ENCODE peak calls at places on chromosomes 16 and 17, in six cellular contexts. V, P, H, D, G and R are unnamed samples.

GRCh38 chr17:5785867-5786509 is 201.7 kb upstream of the NLRP1 start:
- DNase-seq in V (no peak), P (no peak), H (peak; percentile 72), D (no peak), G (no peak), R (no peak)

GRCh38 chr17:63911657-63912100 is 621 bp upstream of the CSHL1 start:
- DNase-seq in V (peak; percentile 77), P (no peak), H (no peak), D (peak; percentile 44), G (no peak), R (no peak)

GRCh38 chr17:7476474-7476873 is 3.0 kb downstream of the ZBTB4 start:
- DNase-seq in V (no peak), P (no peak), H (peak; percentile 57), D (no peak), G (no peak), R (peak; percentile 87)

GRCh38 chr17:62794666-62794971 is 13.5 kb downstream of the MARCHF10 start:
- DNase-seq in V (no peak), P (no peak), H (no peak), D (no peak), G (no peak), R (no peak)

GRCh38 chr16:67301080-67301757 is 21.9 kb downstream of the PLEKHG4 start:
- DNase-seq in V (no peak), P (peak; percentile 68), H (no peak), D (no peak), G (no peak), R (no peak)

GRCh38 chr17:37110816-37111215 is 162.1 kb downstream of the AATF start:
- DNase-seq in V (no peak), P (no peak), H (no peak), D (no peak), G (no peak), R (no peak)

GRCh38 chr17:38511126-38512108 is 83.2 kb downstream of the ARHGAP23 start:
- DNase-seq in V (no peak), P (peak; percentile 58), H (peak; percentile 66), D (no peak), G (no peak), R (no peak)

GRCh38 chr17:35159926-35160325 is 12.3 kb downstream of the UNC45B start:
- DNase-seq in V (no peak), P (no peak), H (no peak), D (no peak), G (no peak), R (no peak)

GRCh38 chr16:85935957-85936760 is 37.2 kb downstream of the IRF8 start:
- DNase-seq in V (peak; percentile 90), P (peak; percentile 34), H (no peak), D (peak; percentile 46), G (no peak), R (no peak)

GRCh38 chr17:31541559-31541958 is 150.1 kb downstream of the RAB11FIP4 start:
- DNase-seq in V (no peak), P (no peak), H (no peak), D (no peak), G (no peak), R (no peak)

GRCh38 chr17:41959336-41960095 is 7.1 kb upstream of the CNP start:
- DNase-seq in V (no peak), P (no peak), H (peak; percentile 54), D (no peak), G (no peak), R (no peak)

GRCh38 chr17:39170051-39170450 is 4.1 kb upstream of the ARL5C start:
- DNase-seq in V (no peak), P (no peak), H (no peak), D (no peak), G (no peak), R (no peak)

GRCh38 chr16:7239547-7239946 is 93.1 kb upstream of the RBFOX1 start:
- DNase-seq in V (no peak), P (no peak), H (no peak), D (no peak), G (no peak), R (no peak)

GRCh38 chr17:52170963-52171572 is 12.6 kb upstream of the CA10 start:
- DNase-seq in V (no peak), P (no peak), H (no peak), D (no peak), G (no peak), R (no peak)

GRCh38 chr16:19406891-19407491 is 10.7 kb upstream of the TMC5 start:
- DNase-seq in V (no peak), P (no peak), H (no peak), D (no peak), G (no peak), R (no peak)

GRCh38 chr16:19415461-19415860 is 2.2 kb upstream of the TMC5 start:
- DNase-seq in V (peak; percentile 63), P (no peak), H (no peak), D (peak; percentile 60), G (peak; percentile 47), R (no peak)

GRCh38 chr16:19411298-19411697 is 6.4 kb upstream of the TMC5 start:
- DNase-seq in V (no peak), P (no peak), H (no peak), D (no peak), G (no peak), R (no peak)

GRCh38 chr16:19415918-19416317 is 1.8 kb upstream of the TMC5 start:
- DNase-seq in V (no peak), P (no peak), H (no peak), D (no peak), G (no peak), R (no peak)

GRCh38 chr16:19410435-19411153 is 7.1 kb upstream of the TMC5 start:
- DNase-seq in V (peak; percentile 75), P (peak; percentile 52), H (no peak), D (peak; percentile 77), G (peak; percentile 46), R (no peak)
- TF ChIP-seq CTCF in V (peak; percentile 58), P (no peak), H (no peak), D (peak; percentile 41), G (no peak), R (peak; percentile 20)

DNA sequence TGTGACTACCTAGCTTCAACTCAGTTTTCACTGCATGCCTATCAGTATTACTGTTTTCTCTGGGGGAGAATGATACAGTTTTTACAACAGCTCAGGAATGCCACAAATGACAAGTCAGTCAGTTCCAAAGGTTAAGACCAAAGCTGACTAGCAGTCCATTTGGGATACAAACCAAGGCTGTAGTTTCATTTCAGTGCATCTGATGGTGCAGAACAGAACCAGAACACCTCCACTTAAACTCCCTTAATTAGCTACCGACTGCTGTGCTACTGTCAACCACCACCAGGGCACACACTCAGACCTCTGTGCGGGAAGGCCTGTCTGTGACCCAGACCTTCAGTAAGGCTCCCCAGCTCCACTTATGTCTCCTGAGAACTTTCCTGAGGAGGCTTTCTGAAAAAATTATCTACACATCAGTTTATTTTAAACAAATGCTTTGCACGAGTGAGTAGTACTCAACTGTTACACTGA is 20.4 kb downstream of the NFE2L1 start:
- DNase-seq in V (peak; percentile 44), P (no peak), H (peak; percentile 77), D (no peak), G (no peak), R (no peak)
- TF ChIP-seq CTCF in V (peak; percentile 41), P (no peak), H (peak; percentile 74), D (peak; percentile 31), G (no peak), R (peak; percentile 65)

DNA sequence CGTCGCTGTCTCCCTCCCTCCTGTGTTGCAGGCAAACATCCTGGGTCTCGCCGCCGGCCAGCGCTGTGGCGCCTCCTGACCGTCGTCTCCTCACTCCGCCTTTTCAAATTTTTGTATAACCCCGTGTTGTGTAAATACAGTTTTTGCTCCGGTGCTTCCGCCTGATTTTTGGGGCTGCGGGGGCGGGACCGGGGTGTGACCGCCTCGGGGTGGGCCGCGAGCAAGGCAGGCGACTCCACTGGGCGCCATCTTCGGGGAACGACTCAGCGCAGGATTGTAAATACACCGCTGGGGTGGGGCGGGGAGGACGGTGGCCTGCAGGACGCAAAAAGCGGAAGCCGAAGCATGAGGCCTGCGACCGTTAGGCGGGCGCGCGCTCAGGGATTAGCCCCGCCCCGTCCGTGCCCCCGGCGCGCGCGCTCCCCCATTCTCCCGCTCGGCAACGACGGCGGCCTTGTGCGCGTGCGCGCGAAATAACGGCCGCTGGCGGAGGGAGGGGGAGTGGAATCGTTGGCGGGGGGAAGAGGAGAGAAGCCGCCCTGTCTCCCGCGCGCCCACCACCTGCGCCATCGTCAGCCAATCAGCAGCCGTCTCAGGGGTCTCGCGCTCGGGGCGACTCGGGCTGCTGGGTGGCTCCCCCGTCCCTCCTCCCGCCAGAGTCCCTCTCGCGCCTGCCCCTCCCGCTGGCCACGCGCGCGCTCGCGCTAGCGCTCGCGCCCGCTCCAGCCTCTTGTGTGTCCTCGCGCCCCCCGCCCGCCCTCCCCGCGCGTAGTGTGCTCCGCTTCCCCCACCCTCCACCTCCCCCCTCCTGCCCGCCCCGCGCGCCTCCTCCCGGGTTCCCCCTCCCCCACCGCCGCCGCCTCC is 865 bp upstream of the MAZ start:
- DNase-seq in V (peak; percentile 99), P (peak; percentile 99), H (peak; percentile 97), D (peak; percentile 98), G (peak; percentile 97), R (no peak)
- TF ChIP-seq CTCF in V (peak; percentile 20), P (no peak), H (peak; percentile 20), D (no peak), G (no peak), R (no peak)

GRCh38 chr17:57408064-57408811 is 151.9 kb downstream of the MSI2 start:
- DNase-seq in V (no peak), P (no peak), H (no peak), D (peak; percentile 42), G (no peak), R (no peak)
- TF ChIP-seq CTCF in V (no peak), P (no peak), H (no peak), D (no peak), G (no peak), R (no peak)

DNA sequence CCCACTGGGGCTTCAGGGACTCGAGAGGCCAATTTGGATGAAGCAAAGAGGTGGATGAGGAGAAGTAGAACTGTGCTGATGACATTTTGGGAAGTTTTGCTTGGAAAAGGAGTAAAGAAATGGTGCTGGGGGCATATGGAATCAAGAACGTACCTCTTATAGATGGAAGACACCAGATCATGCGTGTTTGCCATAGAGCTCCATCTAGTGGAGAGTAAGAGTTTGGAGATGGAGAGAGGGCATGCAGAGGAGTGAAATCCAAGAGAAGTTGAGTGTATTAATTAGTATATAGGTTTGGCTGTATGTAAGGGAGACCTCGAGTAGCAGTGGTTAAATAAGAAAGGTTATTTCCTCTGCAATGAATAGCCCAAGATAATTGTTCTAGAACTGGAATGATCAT is 56.0 kb downstream of the SHISA6 start:
- DNase-seq in V (no peak), P (no peak), H (no peak), D (no peak), G (no peak), R (no peak)
- TF ChIP-seq CTCF in V (no peak), P (no peak), H (peak; percentile 55), D (no peak), G (no peak), R (peak; percentile 41)

GRCh38 chr16:49150341-49150740 is 131.3 kb downstream of the CBLN1 start:
- DNase-seq in V (no peak), P (no peak), H (no peak), D (no peak), G (no peak), R (no peak)
- TF ChIP-seq CTCF in V (no peak), P (no peak), H (no peak), D (no peak), G (no peak), R (no peak)